ENCODE peak calls at places on chromosomes 13 and 19, in ten cellular contexts. One of them, this sample, is unnamed.

GRCh38 chr13:98050041-98050466 is 92.8 kb upstream of the FARP1 start:
- DNase-seq in CD8-positive, alpha-beta T cell: no peak
- DNase-seq in neural progenitor cell: no peak
- DNase-seq in right lobe of liver: no peak
- DNase-seq in left lung: no peak
- DNase-seq in colonic mucosa: no peak
- DNase-seq in HL-60: no peak
- DNase-seq in coronary artery: no peak
- DNase-seq in heart left ventricle: no peak
- DNase-seq in endothelial cell of umbilical vein: no peak
- DNase-seq in this sample: no peak

GRCh38 chr19:34171539-34171876 is 796 bp upstream of the LSM14A start:
- DNase-seq in CD8-positive, alpha-beta T cell: no peak
- DNase-seq in neural progenitor cell: no peak
- DNase-seq in right lobe of liver: no peak
- DNase-seq in left lung: no peak
- DNase-seq in colonic mucosa: no peak
- DNase-seq in HL-60: no peak
- DNase-seq in coronary artery: no peak
- DNase-seq in heart left ventricle: no peak
- DNase-seq in endothelial cell of umbilical vein: no peak
- DNase-seq in this sample: peak; percentile 64

GRCh38 chr13:64912141-64912540 is 2318.0 kb downstream of the PCDH9 start:
- DNase-seq in CD8-positive, alpha-beta T cell: no peak
- DNase-seq in neural progenitor cell: no peak
- DNase-seq in right lobe of liver: no peak
- DNase-seq in left lung: no peak
- DNase-seq in colonic mucosa: no peak
- DNase-seq in HL-60: no peak
- DNase-seq in coronary artery: no peak
- DNase-seq in heart left ventricle: no peak
- DNase-seq in endothelial cell of umbilical vein: peak; percentile 67
- DNase-seq in this sample: peak; percentile 8

GRCh38 chr13:112733112-112733511 is 43.3 kb downstream of the ATP11A start:
- DNase-seq in CD8-positive, alpha-beta T cell: no peak
- DNase-seq in neural progenitor cell: peak; percentile 42
- DNase-seq in right lobe of liver: no peak
- DNase-seq in left lung: no peak
- DNase-seq in colonic mucosa: no peak
- DNase-seq in HL-60: no peak
- DNase-seq in coronary artery: no peak
- DNase-seq in heart left ventricle: no peak
- DNase-seq in endothelial cell of umbilical vein: no peak
- DNase-seq in this sample: no peak

GRCh38 chr13:112446347-112446861 is 70.2 kb downstream of the SPACA7 start:
- DNase-seq in CD8-positive, alpha-beta T cell: no peak
- DNase-seq in neural progenitor cell: no peak
- DNase-seq in right lobe of liver: no peak
- DNase-seq in left lung: peak; percentile 47
- DNase-seq in colonic mucosa: peak; percentile 3
- DNase-seq in HL-60: no peak
- DNase-seq in coronary artery: peak; percentile 53
- DNase-seq in heart left ventricle: no peak
- DNase-seq in endothelial cell of umbilical vein: no peak
- DNase-seq in this sample: no peak

GRCh38 chr19:43780706-43781525 is at the start of gene KCNN4:
- DNase-seq in CD8-positive, alpha-beta T cell: peak; percentile 46
- DNase-seq in neural progenitor cell: no peak
- DNase-seq in right lobe of liver: no peak
- DNase-seq in left lung: peak; percentile 76
- DNase-seq in colonic mucosa: peak; percentile 81
- DNase-seq in HL-60: peak; percentile 78
- DNase-seq in coronary artery: no peak
- DNase-seq in heart left ventricle: no peak
- DNase-seq in endothelial cell of umbilical vein: no peak
- DNase-seq in this sample: peak; percentile 72

GRCh38 chr13:23871616-23872220 is 17.5 kb downstream of the MIPEP start:
- DNase-seq in CD8-positive, alpha-beta T cell: no peak
- DNase-seq in neural progenitor cell: peak; percentile 12
- DNase-seq in right lobe of liver: no peak
- DNase-seq in left lung: no peak
- DNase-seq in colonic mucosa: no peak
- DNase-seq in HL-60: no peak
- DNase-seq in coronary artery: no peak
- DNase-seq in heart left ventricle: no peak
- DNase-seq in endothelial cell of umbilical vein: peak; percentile 27
- DNase-seq in this sample: peak; percentile 52

GRCh38 chr19:46878613-46879375 is 18.0 kb downstream of the ARHGAP35 start:
- DNase-seq in CD8-positive, alpha-beta T cell: no peak
- DNase-seq in neural progenitor cell: no peak
- DNase-seq in right lobe of liver: no peak
- DNase-seq in left lung: no peak
- DNase-seq in colonic mucosa: no peak
- DNase-seq in HL-60: no peak
- DNase-seq in coronary artery: no peak
- DNase-seq in heart left ventricle: no peak
- DNase-seq in endothelial cell of umbilical vein: peak; percentile 26
- DNase-seq in this sample: no peak

GRCh38 chr19:461664-462551 is 1.1 kb upstream of the SHC2 start:
- DNase-seq in CD8-positive, alpha-beta T cell: no peak
- DNase-seq in neural progenitor cell: peak; percentile 81
- DNase-seq in right lobe of liver: peak; percentile 90
- DNase-seq in left lung: peak; percentile 82
- DNase-seq in colonic mucosa: peak; percentile 72
- DNase-seq in HL-60: no peak
- DNase-seq in coronary artery: no peak
- DNase-seq in heart left ventricle: no peak
- DNase-seq in endothelial cell of umbilical vein: no peak
- DNase-seq in this sample: peak; percentile 13

GRCh38 chr19:36182612-36183454 is 30.6 kb upstream of the COX7A1 start:
- DNase-seq in CD8-positive, alpha-beta T cell: no peak
- DNase-seq in neural progenitor cell: peak; percentile 23
- DNase-seq in right lobe of liver: no peak
- DNase-seq in left lung: no peak
- DNase-seq in colonic mucosa: no peak
- DNase-seq in HL-60: no peak
- DNase-seq in coronary artery: no peak
- DNase-seq in heart left ventricle: no peak
- DNase-seq in endothelial cell of umbilical vein: no peak
- DNase-seq in this sample: peak; percentile 24

GRCh38 chr13:42001580-42001979 is 40.7 kb upstream of the VWA8 start:
- DNase-seq in CD8-positive, alpha-beta T cell: no peak
- DNase-seq in neural progenitor cell: peak; percentile 3
- DNase-seq in right lobe of liver: no peak
- DNase-seq in left lung: no peak
- DNase-seq in colonic mucosa: no peak
- DNase-seq in HL-60: no peak
- DNase-seq in coronary artery: no peak
- DNase-seq in heart left ventricle: no peak
- DNase-seq in endothelial cell of umbilical vein: no peak
- DNase-seq in this sample: peak; percentile 41

GRCh38 chr19:46660008-46660517 is 919 bp downstream of the DACT3 start:
- DNase-seq in CD8-positive, alpha-beta T cell: no peak
- DNase-seq in neural progenitor cell: peak; percentile 71
- DNase-seq in right lobe of liver: no peak
- DNase-seq in left lung: peak; percentile 47
- DNase-seq in colonic mucosa: no peak
- DNase-seq in HL-60: no peak
- DNase-seq in coronary artery: peak; percentile 85
- DNase-seq in heart left ventricle: peak; percentile 25
- DNase-seq in endothelial cell of umbilical vein: no peak
- DNase-seq in this sample: no peak

GRCh38 chr13:109998808-109999528 is 212.6 kb upstream of the IRS2 start:
- DNase-seq in CD8-positive, alpha-beta T cell: no peak
- DNase-seq in neural progenitor cell: no peak
- DNase-seq in right lobe of liver: no peak
- DNase-seq in left lung: no peak
- DNase-seq in colonic mucosa: no peak
- DNase-seq in HL-60: no peak
- DNase-seq in coronary artery: no peak
- DNase-seq in heart left ventricle: no peak
- DNase-seq in endothelial cell of umbilical vein: no peak
- DNase-seq in this sample: peak; percentile 90

GRCh38 chr13:77509221-77509620 is 26.3 kb upstream of the SCEL start:
- DNase-seq in CD8-positive, alpha-beta T cell: no peak
- DNase-seq in neural progenitor cell: no peak
- DNase-seq in right lobe of liver: no peak
- DNase-seq in left lung: no peak
- DNase-seq in colonic mucosa: no peak
- DNase-seq in HL-60: no peak
- DNase-seq in coronary artery: no peak
- DNase-seq in heart left ventricle: no peak
- DNase-seq in endothelial cell of umbilical vein: peak; percentile 87
- DNase-seq in this sample: no peak

GRCh38 chr13:77503398-77503797 is 32.1 kb upstream of the SCEL start:
- DNase-seq in CD8-positive, alpha-beta T cell: no peak
- DNase-seq in neural progenitor cell: no peak
- DNase-seq in right lobe of liver: no peak
- DNase-seq in left lung: no peak
- DNase-seq in colonic mucosa: no peak
- DNase-seq in HL-60: no peak
- DNase-seq in coronary artery: no peak
- DNase-seq in heart left ventricle: no peak
- DNase-seq in endothelial cell of umbilical vein: no peak
- DNase-seq in this sample: no peak

GRCh38 chr13:77510156-77510555 is 25.4 kb upstream of the SCEL start:
- DNase-seq in CD8-positive, alpha-beta T cell: no peak
- DNase-seq in neural progenitor cell: no peak
- DNase-seq in right lobe of liver: no peak
- DNase-seq in left lung: no peak
- DNase-seq in colonic mucosa: no peak
- DNase-seq in HL-60: no peak
- DNase-seq in coronary artery: no peak
- DNase-seq in heart left ventricle: no peak
- DNase-seq in endothelial cell of umbilical vein: no peak
- DNase-seq in this sample: no peak

GRCh38 chr13:77507931-77508776 is 27.4 kb upstream of the SCEL start:
- DNase-seq in CD8-positive, alpha-beta T cell: no peak
- DNase-seq in neural progenitor cell: no peak
- DNase-seq in right lobe of liver: no peak
- DNase-seq in left lung: no peak
- DNase-seq in colonic mucosa: no peak
- DNase-seq in HL-60: no peak
- DNase-seq in coronary artery: no peak
- DNase-seq in heart left ventricle: no peak
- DNase-seq in endothelial cell of umbilical vein: peak; percentile 90
- DNase-seq in this sample: peak; percentile 87

GRCh38 chr13:77506874-77507273 is 28.6 kb upstream of the SCEL start:
- DNase-seq in CD8-positive, alpha-beta T cell: no peak
- DNase-seq in neural progenitor cell: no peak
- DNase-seq in right lobe of liver: no peak
- DNase-seq in left lung: no peak
- DNase-seq in colonic mucosa: no peak
- DNase-seq in HL-60: no peak
- DNase-seq in coronary artery: no peak
- DNase-seq in heart left ventricle: no peak
- DNase-seq in endothelial cell of umbilical vein: peak; percentile 58
- DNase-seq in this sample: peak; percentile 8
- TF ChIP-seq CTCF in CD8-positive, alpha-beta T cell: no peak
- TF ChIP-seq CTCF in neural progenitor cell: peak; percentile 15
- TF ChIP-seq CTCF in right lobe of liver: peak; percentile 49
- TF ChIP-seq CTCF in left lung: peak; percentile 29
- TF ChIP-seq CTCF in colonic mucosa: no peak
- TF ChIP-seq CTCF in HL-60: no peak
- TF ChIP-seq CTCF in coronary artery: no peak
- TF ChIP-seq CTCF in heart left ventricle: peak; percentile 9
- TF ChIP-seq CTCF in endothelial cell of umbilical vein: peak; percentile 17
- TF ChIP-seq CTCF in this sample: peak; percentile 48

GRCh38 chr19:45640849-45641273 is 1.7 kb upstream of the EML2 start:
- DNase-seq in CD8-positive, alpha-beta T cell: no peak
- DNase-seq in neural progenitor cell: peak; percentile 58
- DNase-seq in right lobe of liver: no peak
- DNase-seq in left lung: no peak
- DNase-seq in colonic mucosa: peak; percentile 68
- DNase-seq in HL-60: no peak
- DNase-seq in coronary artery: no peak
- DNase-seq in heart left ventricle: no peak
- DNase-seq in endothelial cell of umbilical vein: no peak
- DNase-seq in this sample: peak; percentile 79
- H3K27ac ChIP-seq in CD8-positive, alpha-beta T cell: peak overlapping the region; percentile 66
- H3K27ac ChIP-seq in neural progenitor cell: no peak overlapping the region
- H3K27ac ChIP-seq in right lobe of liver: no peak overlapping the region
- H3K27ac ChIP-seq in left lung: peak overlapping the region; percentile 80
- H3K27ac ChIP-seq in colonic mucosa: peak overlapping the region; percentile 67
- H3K27ac ChIP-seq in HL-60: no peak overlapping the region
- H3K27ac ChIP-seq in coronary artery: no peak overlapping the region
- H3K27ac ChIP-seq in heart left ventricle: no peak overlapping the region
- H3K27ac ChIP-seq in endothelial cell of umbilical vein: no peak overlapping the region
- H3K27ac ChIP-seq in this sample: peak overlapping the region; percentile 99

GRCh38 chr19:58328999-58329398 is 2.2 kb downstream of the ZSCAN22 start:
- DNase-seq in CD8-positive, alpha-beta T cell: no peak
- DNase-seq in neural progenitor cell: peak; percentile 84
- DNase-seq in right lobe of liver: no peak
- DNase-seq in left lung: no peak
- DNase-seq in colonic mucosa: no peak
- DNase-seq in HL-60: peak; percentile 39
- DNase-seq in coronary artery: no peak
- DNase-seq in heart left ventricle: no peak
- DNase-seq in endothelial cell of umbilical vein: no peak
- DNase-seq in this sample: no peak
- TF ChIP-seq CTCF in CD8-positive, alpha-beta T cell: no peak
- TF ChIP-seq CTCF in neural progenitor cell: peak; percentile 72
- TF ChIP-seq CTCF in right lobe of liver: no peak
- TF ChIP-seq CTCF in left lung: no peak
- TF ChIP-seq CTCF in colonic mucosa: no peak
- TF ChIP-seq CTCF in HL-60: peak; percentile 10
- TF ChIP-seq CTCF in coronary artery: no peak
- TF ChIP-seq CTCF in heart left ventricle: no peak
- TF ChIP-seq CTCF in endothelial cell of umbilical vein: peak; percentile 6
- TF ChIP-seq CTCF in this sample: no peak

GRCh38 chr13:44432595-44432994 is 59.0 kb downstream of the SERP2 start:
- DNase-seq in CD8-positive, alpha-beta T cell: no peak
- DNase-seq in neural progenitor cell: no peak
- DNase-seq in right lobe of liver: no peak
- DNase-seq in left lung: no peak
- DNase-seq in colonic mucosa: no peak
- DNase-seq in HL-60: no peak
- DNase-seq in coronary artery: no peak
- DNase-seq in heart left ventricle: no peak
- DNase-seq in endothelial cell of umbilical vein: peak; percentile 15
- DNase-seq in this sample: no peak

GRCh38 chr13:44436589-44437337 is 63.1 kb downstream of the SERP2 start:
- DNase-seq in CD8-positive, alpha-beta T cell: peak; percentile 26
- DNase-seq in neural progenitor cell: peak; percentile 97
- DNase-seq in right lobe of liver: peak; percentile 97
- DNase-seq in left lung: peak; percentile 94
- DNase-seq in colonic mucosa: peak; percentile 98
- DNase-seq in HL-60: peak; percentile 66
- DNase-seq in coronary artery: peak; percentile 97
- DNase-seq in heart left ventricle: peak; percentile 96
- DNase-seq in endothelial cell of umbilical vein: peak; percentile 94
- DNase-seq in this sample: peak; percentile 93

GRCh38 chr13:44433863-44434262 is 60.2 kb downstream of the SERP2 start:
- DNase-seq in CD8-positive, alpha-beta T cell: no peak
- DNase-seq in neural progenitor cell: no peak
- DNase-seq in right lobe of liver: no peak
- DNase-seq in left lung: no peak
- DNase-seq in colonic mucosa: no peak
- DNase-seq in HL-60: no peak
- DNase-seq in coronary artery: no peak
- DNase-seq in heart left ventricle: no peak
- DNase-seq in endothelial cell of umbilical vein: no peak
- DNase-seq in this sample: no peak

GRCh38 chr13:44435142-44435982 is 61.7 kb downstream of the SERP2 start:
- DNase-seq in CD8-positive, alpha-beta T cell: peak; percentile 85
- DNase-seq in neural progenitor cell: peak; percentile 99
- DNase-seq in right lobe of liver: peak; percentile 98
- DNase-seq in left lung: peak; percentile 96
- DNase-seq in colonic mucosa: peak; percentile 99
- DNase-seq in HL-60: peak; percentile 95
- DNase-seq in coronary artery: peak; percentile 97
- DNase-seq in heart left ventricle: peak; percentile 97
- DNase-seq in endothelial cell of umbilical vein: peak; percentile 99
- DNase-seq in this sample: peak; percentile 97

GRCh38 chr13:44434441-44435141 is 61.0 kb downstream of the SERP2 start:
- DNase-seq in CD8-positive, alpha-beta T cell: no peak
- DNase-seq in neural progenitor cell: no peak
- DNase-seq in right lobe of liver: no peak
- DNase-seq in left lung: no peak
- DNase-seq in colonic mucosa: no peak
- DNase-seq in HL-60: no peak
- DNase-seq in coronary artery: no peak
- DNase-seq in heart left ventricle: no peak
- DNase-seq in endothelial cell of umbilical vein: no peak
- DNase-seq in this sample: no peak
- H3K27ac ChIP-seq in CD8-positive, alpha-beta T cell: no peak overlapping the region
- H3K27ac ChIP-seq in neural progenitor cell: no peak overlapping the region
- H3K27ac ChIP-seq in right lobe of liver: peak overlapping the region; percentile 99
- H3K27ac ChIP-seq in left lung: peak overlapping the region; percentile 97
- H3K27ac ChIP-seq in colonic mucosa: peak overlapping the region; percentile 94
- H3K27ac ChIP-seq in HL-60: peak overlapping the region; percentile 36
- H3K27ac ChIP-seq in coronary artery: peak overlapping the region; percentile 76
- H3K27ac ChIP-seq in heart left ventricle: peak overlapping the region; percentile 98
- H3K27ac ChIP-seq in endothelial cell of umbilical vein: peak overlapping the region; percentile 33
- H3K27ac ChIP-seq in this sample: peak overlapping the region; percentile 96

This sample was measured in RWPE1.